ENCODE peak calls at places on chromosomes 4 and X, in four cellular contexts. I, P, L and U are unnamed samples.

GRCh38 chr4:66625480-66625879 is 919.8 kb downstream of the CENPC start:
- DNase-seq in P (no peak), L (no peak), I (no peak), U (no peak)

GRCh38 chrX:17459008-17459407 is 84.0 kb downstream of the NHS start:
- DNase-seq in P (no peak), I (no peak), L (no peak), U (no peak)

GRCh38 chr4:124409044-124409443 is 303.5 kb downstream of the ANKRD50 start:
- DNase-seq in L (no peak), P (no peak), I (no peak), U (no peak)

GRCh38 chrX:56793533-56794320 is 64.7 kb downstream of the NBDY start:
- DNase-seq in I (no peak), P (no peak), L (peak; percentile 36), U (no peak)

GRCh38 chr4:8506373-8507250 is 66.0 kb downstream of the TRMT44 start:
- DNase-seq in I (no peak), P (no peak), L (no peak), U (no peak)

GRCh38 chrX:44873415-44874270 is 655 bp downstream of the KDM6A start:
- DNase-seq in L (peak; percentile 30), P (no peak), I (no peak), U (peak; percentile 87)

GRCh38 chr4:139581096-139581495 is 25.1 kb upstream of the SETD7 start:
- DNase-seq in I (no peak), L (no peak), P (no peak), U (no peak)

GRCh38 chrX:138711399-138712347 is at the start of gene FGF13:
- DNase-seq in P (no peak), L (no peak), I (peak; percentile 0), U (peak; percentile 12)

GRCh38 chrX:94430091-94430490 is 756.1 kb downstream of the FAM133A start:
- DNase-seq in L (no peak), P (no peak), I (no peak), U (no peak)

GRCh38 chrX:35890699-35891098 is 28.8 kb upstream of the CFAP47 start:
- DNase-seq in P (peak; percentile 17), L (no peak), I (peak; percentile 46), U (peak; percentile 64)

GRCh38 chrX:77962068-77962902 is 7.2 kb downstream of the PGAM4 start:
- DNase-seq in P (no peak), I (no peak), L (peak; percentile 52), U (no peak)

GRCh38 chr4:6633091-6633906 is 7.2 kb upstream of the MRFAP1 start:
- DNase-seq in P (no peak), L (no peak), I (peak; percentile 82), U (peak; percentile 98)

GRCh38 chr4:92198711-92199110 is 105.1 kb upstream of the GRID2 start:
- DNase-seq in L (no peak), I (no peak), P (no peak), U (no peak)

GRCh38 chrX:97306771-97307470 is 423.2 kb downstream of the RPA4 start:
- DNase-seq in P (no peak), L (no peak), I (no peak), U (no peak)

GRCh38 chrX:50853399-50853798 is 39.4 kb upstream of the SHROOM4 start:
- DNase-seq in P (no peak), L (no peak), I (no peak), U (no peak)

GRCh38 chr4:156101571-156101970 is 147.9 kb upstream of the CTSO start:
- DNase-seq in P (no peak), I (no peak), L (no peak), U (no peak)

GRCh38 chrX:38561951-38562719 is 793 bp downstream of the TSPAN7 start:
- DNase-seq in P (no peak), L (no peak), I (peak; percentile 3), U (no peak)

GRCh38 chrX:71164071-71164470 is 19.4 kb downstream of the NLGN3 start:
- DNase-seq in P (no peak), I (no peak), L (no peak), U (no peak)

GRCh38 chr4:149029056-149029651 is 586.9 kb upstream of the NR3C2 start:
- DNase-seq in I (peak; percentile 42), L (peak; percentile 70), P (no peak), U (peak; percentile 15)

GRCh38 chr4:87057835-87058234 is 123.0 kb downstream of the AFF1 start:
- DNase-seq in P (no peak), I (no peak), L (no peak), U (no peak)

GRCh38 chr4:109419679-109420078 is 13.9 kb upstream of the SEC24B start:
- DNase-seq in L (no peak), I (no peak), P (no peak), U (peak; percentile 76)

GRCh38 chrX:16212436-16212835 is 45.2 kb downstream of the MAGEB17 start:
- DNase-seq in L (peak; percentile 35), I (peak; percentile 0), P (no peak), U (peak; percentile 12)

GRCh38 chrX:40201486-40201885 is 103.7 kb upstream of the BCOR start:
- DNase-seq in L (no peak), P (no peak), I (no peak), U (no peak)

GRCh38 chr4:106587558-106587957 is 219.0 kb upstream of the GIMD1 start:
- DNase-seq in L (peak; percentile 90), P (no peak), I (no peak), U (no peak)

GRCh38 chr4:95857761-95858160 is 17.9 kb downstream of the PDHA2 start:
- DNase-seq in P (no peak), L (no peak), I (no peak), U (no peak)

GRCh38 chr4:152356428-152357034 is 179.4 kb downstream of the FBXW7 start:
- DNase-seq in L (no peak), P (no peak), I (peak; percentile 23), U (no peak)

GRCh38 chr4:3111461-3111860 is 37.0 kb downstream of the HTT start:
- DNase-seq in P (no peak), L (peak; percentile 86), I (no peak), U (no peak)

GRCh38 chr4:3108211-3108610 is 33.7 kb downstream of the HTT start:
- DNase-seq in L (no peak), I (no peak), P (no peak), U (no peak)

GRCh38 chr4:3112241-3112978 is 37.9 kb downstream of the HTT start:
- DNase-seq in I (no peak), L (peak; percentile 39), P (no peak), U (no peak)

GRCh38 chr4:3107271-3108185 is 33.0 kb downstream of the HTT start:
- DNase-seq in L (peak; percentile 33), I (no peak), P (no peak), U (no peak)

GRCh38 chr4:3106339-3107186 is 32.1 kb downstream of the HTT start:
- DNase-seq in L (peak; percentile 97), I (peak; percentile 67), P (peak; percentile 90), U (peak; percentile 89)
- TF ChIP-seq POLR2A in L (no peak), I (no peak), P (no peak), U (no peak)

DNA sequence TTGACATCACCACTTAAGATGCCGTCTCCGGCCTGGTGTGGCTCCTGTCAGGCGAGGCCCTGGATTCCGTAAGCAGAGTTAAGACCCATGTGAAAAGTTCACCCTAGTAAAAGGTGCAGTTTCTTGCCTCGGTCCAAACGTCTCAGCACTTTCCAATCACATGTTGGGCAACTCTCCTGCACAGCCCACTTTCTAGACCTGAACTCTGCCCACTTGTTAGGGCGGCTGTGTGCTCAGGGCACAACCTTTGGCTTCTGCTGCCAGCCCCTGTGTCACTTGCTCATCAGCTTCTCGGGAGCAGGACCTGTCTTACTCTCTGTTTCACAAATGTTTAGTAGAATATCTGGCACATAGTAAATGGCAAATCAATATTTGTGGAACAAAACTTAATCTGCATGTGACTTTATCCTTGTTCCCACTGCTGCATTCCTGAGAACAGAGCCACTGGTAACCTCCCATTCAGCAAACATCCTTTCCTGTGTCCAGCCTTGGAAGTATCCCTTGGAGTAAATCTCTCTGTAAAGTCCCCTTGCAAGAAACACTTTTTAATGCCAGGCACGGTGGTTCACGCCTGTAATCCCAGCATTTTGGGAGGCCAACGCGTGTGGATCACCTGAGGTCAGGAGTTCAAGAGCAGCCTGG is 38.7 kb upstream of the SH3RF1 start:
- DNase-seq in L (no peak), I (no peak), P (no peak), U (no peak)
- TF ChIP-seq MYC in L (no peak), I (no peak), P (no peak), U (no peak)

DNA sequence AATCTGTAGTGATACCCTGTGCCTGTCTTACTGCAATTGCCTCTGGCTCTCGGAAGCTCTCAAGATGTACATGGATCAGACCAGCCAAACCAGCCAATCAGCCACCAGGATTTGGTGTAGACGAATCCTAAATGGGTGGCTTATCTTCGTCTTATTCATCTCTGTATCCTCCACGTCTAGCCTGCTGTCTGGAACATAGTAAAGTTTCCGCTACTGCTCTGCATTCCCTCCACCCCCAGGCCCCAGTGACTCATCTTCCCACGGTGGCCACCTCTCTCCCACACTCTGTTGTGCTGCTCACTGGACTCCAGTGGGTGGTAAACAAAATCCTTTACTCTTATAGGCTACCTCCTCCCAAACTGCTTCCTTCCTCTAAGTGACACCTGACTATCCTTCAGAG is 37.8 kb downstream of the SEPTIN6 start:
- DNase-seq in I (no peak), P (no peak), L (peak; percentile 84), U (peak; percentile 29)
- TF ChIP-seq POLR2A in I (no peak), P (no peak), L (no peak), U (no peak)

GRCh38 chr4:4583606-4584005 is 41.8 kb upstream of the STX18 start:
- DNase-seq in L (no peak), P (no peak), I (no peak), U (no peak)
- TF ChIP-seq MYC in L (no peak), P (no peak), I (no peak), U (no peak)